ENCODE peak calls at places on chromosomes 12 and 14, in four cellular contexts. B is mesendoderm; J is activated CD8-positive, alpha-beta memory T cell treated with anti-CD3 and anti-CD28 coated beads, Interleukin-2, amount 50 U/mL, for 4 hours; Z is HT1080. C is an unnamed sample.

GRCh38 chr12:120472521-120472920 is 3.0 kb upstream of the SRSF9 start:
- DNase-seq in B (no peak), J (no peak), Z (no peak), C (no peak)

GRCh38 chr12:21921436-21921835 is 19.8 kb downstream of the ABCC9 start:
- DNase-seq in B (no peak), J (no peak), Z (no peak), C (no peak)

GRCh38 chr12:73935817-73936216 is 601.8 kb upstream of the ATXN7L3B start:
- DNase-seq in B (peak; percentile 33), J (no peak), Z (peak; percentile 23), C (peak; percentile 9)

GRCh38 chr14:38873923-38874612 is 229.0 kb downstream of the SEC23A start:
- DNase-seq in B (no peak), J (no peak), Z (no peak), C (no peak)

GRCh38 chr12:3187846-3188755 is 110.9 kb downstream of the TSPAN9 start:
- DNase-seq in B (no peak), J (no peak), Z (no peak), C (no peak)

GRCh38 chr12:98671459-98671858 is 26.4 kb downstream of the APAF1 start:
- DNase-seq in B (no peak), J (no peak), Z (no peak), C (no peak)

GRCh38 chr14:60245316-60246177 is 3.5 kb upstream of the PPM1A start:
- DNase-seq in B (no peak), J (no peak), Z (no peak), C (no peak)

GRCh38 chr12:46763230-46763629 is 62.6 kb downstream of the SLC38A4 start:
- DNase-seq in B (no peak), J (no peak), Z (no peak), C (no peak)

GRCh38 chr12:6332459-6332858 is 9.4 kb downstream of the TNFRSF1A start:
- DNase-seq in B (no peak), J (no peak), Z (peak; percentile 97), C (no peak)

GRCh38 chr14:101070540-101071492 is 167.3 kb upstream of the RTL1 start:
- DNase-seq in B (no peak), J (no peak), Z (no peak), C (no peak)

GRCh38 chr12:47753021-47754001 is 5.4 kb downstream of the RAPGEF3 start:
- DNase-seq in B (peak; percentile 96), J (no peak), Z (peak; percentile 76), C (peak; percentile 74)

GRCh38 chr14:23153891-23154796 is 29.3 kb downstream of the SLC7A8 start:
- DNase-seq in B (peak; percentile 72), J (no peak), Z (no peak), C (peak; percentile 63)

GRCh38 chr12:50003595-50003994 is 21.7 kb downstream of the RACGAP1 start:
- DNase-seq in B (no peak), J (no peak), Z (no peak), C (no peak)